ENCODE peak calls at places on chromosome 21, in seven cellular contexts. K is fibroblast of lung, A is neural progenitor cell, G is HCT116, X is K562, P is mammary epithelial cell, C is H1. D is an unnamed sample.

GRCh38 chr21:29258626-29259335 is 39.9 kb upstream of the BACH1 start:
- DNase-seq in K (peak; percentile 69), C (no peak), G (no peak), P (peak; percentile 77), X (no peak), A (no peak), D (peak; percentile 68)

GRCh38 chr21:26506951-26507350 is 66.1 kb downstream of the CYYR1 start:
- DNase-seq in K (peak; percentile 85), P (peak; percentile 86), G (no peak), X (no peak), A (no peak), C (no peak), D (no peak)

GRCh38 chr21:38999148-38999547 is 184.1 kb downstream of the PSMG1 start:
- DNase-seq in P (no peak), X (no peak), G (no peak), C (no peak), K (no peak), A (no peak), D (no peak)

GRCh38 chr21:46189959-46190490 is 5.8 kb upstream of the SPATC1L start:
- DNase-seq in A (no peak), X (no peak), P (no peak), K (no peak), G (no peak), C (no peak), D (no peak)

GRCh38 chr21:20591294-20591693 is 406.9 kb upstream of the NCAM2 start:
- DNase-seq in G (no peak), X (no peak), K (no peak), P (peak; percentile 6), C (no peak), A (no peak), D (no peak)

GRCh38 chr21:38221594-38221993 is 35.2 kb upstream of the KCNJ15 start:
- DNase-seq in C (no peak), A (no peak), G (no peak), P (peak; percentile 67), K (no peak), X (no peak), D (no peak)

GRCh38 chr21:43269981-43270670 is 101.3 kb downstream of the CRYAA start:
- DNase-seq in K (no peak), A (no peak), P (no peak), X (no peak), G (no peak), C (no peak), D (no peak)

GRCh38 chr21:18801468-18801867 is 397.9 kb upstream of the TMPRSS15 start:
- DNase-seq in X (no peak), K (no peak), C (no peak), A (no peak), G (no peak), P (no peak), D (no peak)

GRCh38 chr21:37866027-37866426 is 50.2 kb downstream of the KCNJ6 start:
- DNase-seq in P (peak; percentile 33), G (no peak), A (no peak), K (no peak), C (no peak), X (no peak), D (no peak)

GRCh38 chr21:17462276-17462981 is 50.4 kb upstream of the CXADR start:
- DNase-seq in K (no peak), G (no peak), X (no peak), P (no peak), C (no peak), A (no peak), D (no peak)

GRCh38 chr21:38775733-38776132 is 30.0 kb upstream of the ETS2 start:
- DNase-seq in C (no peak), P (no peak), K (no peak), A (no peak), X (no peak), G (no peak), D (no peak)

GRCh38 chr21:25561668-25562641 is 45.3 kb downstream of the MRPL39 start:
- DNase-seq in K (peak; percentile 80), X (no peak), A (peak; percentile 69), P (no peak), G (no peak), C (no peak), D (peak; percentile 16)

GRCh38 chr21:42009018-42009830 is 936 bp downstream of the ZBTB21 start:
- DNase-seq in X (no peak), C (no peak), K (peak; percentile 38), P (peak; percentile 60), A (peak; percentile 78), G (no peak), D (peak; percentile 53)

GRCh38 chr21:42012763-42013329 is 2.7 kb upstream of the ZBTB21 start:
- DNase-seq in X (no peak), G (no peak), P (no peak), A (no peak), C (no peak), K (no peak), D (no peak)

GRCh38 chr21:42012344-42012743 is 2.2 kb upstream of the ZBTB21 start:
- DNase-seq in G (no peak), X (no peak), A (no peak), K (no peak), C (no peak), P (no peak), D (no peak)

GRCh38 chr21:42009831-42010506 is at the start of gene ZBTB21:
- DNase-seq in X (peak; percentile 98), P (peak; percentile 95), G (peak; percentile 95), A (peak; percentile 99), K (peak; percentile 98), C (peak; percentile 92), D (peak; percentile 88)

DNA sequence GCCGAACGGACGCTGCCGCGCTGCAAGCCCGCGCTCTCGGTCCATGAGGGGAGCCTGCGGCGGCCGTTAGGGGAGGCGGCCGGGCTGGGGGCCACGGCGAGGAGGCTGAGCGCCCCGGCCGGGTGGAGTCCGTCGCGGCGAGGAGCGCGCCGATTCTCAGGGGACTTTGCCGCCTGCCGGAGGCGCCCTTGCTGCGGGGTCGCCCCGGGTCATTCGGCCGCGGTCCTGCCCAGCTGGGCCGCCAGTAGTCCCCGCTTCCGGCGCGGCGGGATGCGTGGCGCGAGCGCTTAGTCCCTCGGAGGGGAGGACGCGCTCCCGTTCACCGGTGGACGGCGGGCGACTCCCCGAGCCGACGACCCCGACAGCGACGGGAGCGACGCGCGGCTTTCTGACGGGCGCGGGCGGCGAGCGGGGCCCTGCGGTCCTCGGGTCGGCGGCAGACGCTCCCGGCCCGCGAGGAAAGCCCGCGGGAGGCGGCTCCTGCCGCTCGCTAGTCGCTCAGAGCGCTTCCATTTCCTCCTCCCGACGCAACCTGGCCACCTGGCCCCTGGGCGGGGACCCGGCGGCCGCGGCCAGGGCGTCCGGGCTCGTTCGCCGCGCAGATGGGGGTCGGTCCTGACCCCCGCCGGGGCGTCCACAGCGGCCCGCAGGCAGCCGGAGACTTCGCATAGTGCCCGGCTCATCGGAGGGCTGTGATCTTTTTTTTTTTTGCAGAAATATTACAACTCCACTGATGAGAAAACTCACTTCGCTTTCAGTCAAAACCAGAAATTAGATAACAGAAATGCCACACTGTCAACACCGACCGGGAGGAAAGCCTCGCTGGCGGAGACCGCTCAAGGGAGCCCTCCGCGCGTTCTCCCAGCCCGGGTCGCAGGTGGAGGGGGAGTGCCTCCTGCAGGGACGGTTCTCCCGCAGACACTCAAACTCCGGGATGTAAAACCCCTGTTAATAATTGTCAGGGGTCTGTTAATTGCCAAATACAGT is 640 bp upstream of the ZBTB21 start:
- DNase-seq in A (peak; percentile 74), C (no peak), P (peak; percentile 37), X (peak; percentile 71), K (no peak), G (no peak), D (no peak)
- TF ChIP-seq EZH2 in A (peak; percentile 63), C (peak; percentile 46), P (no peak), X (no peak), K (no peak), G (no peak), D (no peak)

DNA sequence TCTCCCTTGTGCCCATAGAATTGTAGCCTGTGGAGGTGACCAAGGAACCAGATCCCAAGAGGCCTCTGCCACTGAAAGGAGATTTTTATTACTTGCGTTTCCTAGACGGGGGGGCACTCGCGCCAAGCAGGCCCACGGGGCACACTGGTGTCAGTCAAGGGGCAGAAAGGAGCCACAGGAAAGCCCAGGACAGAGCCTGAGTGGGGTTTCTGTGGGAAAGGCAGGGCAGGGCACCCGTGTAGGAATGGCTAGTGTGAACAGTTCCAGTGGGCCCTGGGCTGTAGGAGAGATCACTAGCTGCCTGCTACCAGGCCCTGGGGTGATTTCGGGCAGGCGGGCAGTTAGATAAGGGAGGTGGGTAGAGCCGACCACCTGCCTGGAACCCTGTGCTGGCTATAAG is 70.8 kb downstream of the ADARB1 start:
- DNase-seq in G (no peak), K (no peak), P (no peak), A (no peak), C (no peak), X (no peak), D (no peak)
- H4K20me1 ChIP-seq in G (no peaks in the 10 kb centered on the region), K (no peaks in the 10 kb centered on the region), P (peaks cover 3% of the 10 kb centered on the region), A (no peaks in the 10 kb centered on the region), C (peaks cover 2% of the 10 kb centered on the region), X (no peaks in the 10 kb centered on the region), D (no peaks in the 10 kb centered on the region)

GRCh38 chr21:32184485-32184884 is 94.4 kb downstream of the MIS18A start:
- DNase-seq in G (no peak), K (no peak), A (no peak), X (no peak), C (no peak), P (no peak), D (no peak)
- H3K4me1 ChIP-seq in G (no peaks in the 10 kb centered on the region), K (no peaks in the 10 kb centered on the region), A (peaks cover 5% of the 10 kb centered on the region), X (no peaks in the 10 kb centered on the region), C (no peaks in the 10 kb centered on the region), P (no peaks in the 10 kb centered on the region), D (no peaks in the 10 kb centered on the region)

GRCh38 chr21:44710294-44710665 is 1.1 kb downstream of the TSPEAR start:
- DNase-seq in G (no peak), P (no peak), A (peak; percentile 52), C (no peak), K (no peak), X (no peak), D (no peak)

GRCh38 chr21:44708213-44708865 is 3.0 kb downstream of the TSPEAR start:
- DNase-seq in C (no peak), G (no peak), X (no peak), K (no peak), A (peak; percentile 47), P (no peak), D (no peak)

GRCh38 chr21:44710756-44711326 is 531 bp downstream of the TSPEAR start:
- DNase-seq in A (peak; percentile 30), X (no peak), P (peak; percentile 19), G (no peak), C (no peak), K (no peak), D (no peak)

GRCh38 chr21:44708866-44709425 is 2.4 kb downstream of the TSPEAR start:
- DNase-seq in X (no peak), K (no peak), G (no peak), P (no peak), C (no peak), A (no peak), D (no peak)

DNA sequence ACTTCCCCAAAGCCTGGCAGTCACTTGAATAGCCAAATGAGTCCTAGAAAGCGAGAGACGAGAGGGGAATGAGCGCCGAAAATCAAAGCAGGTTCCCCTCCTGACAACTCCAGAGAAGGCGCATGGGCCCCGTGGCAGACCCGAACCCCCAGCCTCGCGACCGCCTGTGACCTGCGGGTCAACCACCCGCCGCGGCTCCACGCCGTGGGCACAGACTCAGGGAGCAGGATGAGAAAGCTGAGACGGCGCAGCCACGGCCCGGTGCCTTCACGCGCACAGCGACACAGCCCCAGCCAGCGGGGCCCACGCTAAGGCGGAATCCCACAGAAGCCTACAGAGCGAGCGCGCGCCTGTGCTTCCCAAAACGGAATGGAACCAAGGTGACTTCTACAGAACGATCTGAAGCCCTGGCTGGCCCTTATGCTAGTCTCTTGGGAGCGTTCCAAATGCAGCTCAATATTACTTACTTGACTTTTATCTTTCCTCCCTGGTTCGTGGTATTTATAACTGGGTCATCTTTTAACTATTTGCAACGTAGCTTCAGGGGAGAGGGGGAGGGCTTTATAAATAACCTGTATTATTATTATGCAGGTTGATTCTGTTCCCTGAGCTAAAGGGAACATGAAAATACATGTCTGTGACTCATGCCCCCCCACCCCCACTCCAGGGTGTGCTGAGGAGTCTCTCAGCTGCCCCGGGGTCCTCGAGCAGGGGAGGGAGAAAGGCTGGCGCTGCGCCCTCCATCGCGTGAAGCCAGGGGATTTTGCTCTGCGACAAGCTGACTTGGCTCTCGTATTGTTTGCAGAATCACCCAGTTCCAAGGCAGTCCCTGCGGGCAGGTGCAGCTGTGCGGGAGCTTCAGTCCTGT is 1.7 kb downstream of the TSPEAR start:
- DNase-seq in G (no peak), C (no peak), K (no peak), X (no peak), P (peak; percentile 82), A (peak; percentile 57), D (no peak)
- TF ChIP-seq EZH2 in G (no peak), C (peak; percentile 87), K (peak; percentile 70), X (no peak), P (no peak), A (peak; percentile 93), D (no peak)

D was measured in PC-9.